ENCODE peak calls at places on chromosome 22, in four cellular contexts. F is AG10803; T is lower leg skin; J is CD8-positive, alpha-beta memory T cell. Y is an unnamed sample.

GRCh38 chr22:16387088-16387487 is 205.5 kb downstream of the CCT8L2 start:
- DNase-seq in F (no peak), T (no peak), J (no peak), Y (no peak)

GRCh38 chr22:49483946-49484345 is 343.7 kb downstream of the BRD1 start:
- DNase-seq in F (no peak), T (no peak), J (no peak), Y (no peak)

GRCh38 chr22:24247011-24247507 is 2.2 kb upstream of the GGT5 start:
- DNase-seq in F (no peak), T (no peak), J (no peak), Y (no peak)

GRCh38 chr22:48489551-48490512 is 1337.8 kb downstream of the BRD1 start:
- DNase-seq in F (peak), T (no peak), J (peak), Y (no peak)

GRCh38 chr22:41598891-41599635 is 9.4 kb upstream of the PMM1 start:
- DNase-seq in F (no peak), T (no peak), J (no peak), Y (no peak)

GRCh38 chr22:29635734-29636357 is 32.4 kb downstream of the NF2 start:
- DNase-seq in F (peak), T (no peak), J (no peak), Y (peak)

GRCh38 chr22:25221790-25222189 is 2.4 kb downstream of the CRYBB2 start:
- DNase-seq in F (no peak), T (no peak), J (no peak), Y (no peak)

GRCh38 chr22:49602481-49602880 is 225.2 kb downstream of the BRD1 start:
- DNase-seq in F (no peak), T (no peak), J (no peak), Y (no peak)

GRCh38 chr22:20571531-20572007 is 64.2 kb downstream of the MED15 start:
- DNase-seq in F (peak), T (no peak), J (peak), Y (peak)

GRCh38 chr22:38989461-38989860 is 7.3 kb downstream of the APOBEC3B start:
- DNase-seq in F (no peak), T (no peak), J (no peak), Y (no peak)

GRCh38 chr22:50621948-50622722 is 5.8 kb downstream of the ARSA start:
- DNase-seq in F (no peak), T (no peak), J (peak), Y (no peak)

GRCh38 chr22:32839776-32840571 is 38.5 kb downstream of the TIMP3 start:
- DNase-seq in F (no peak), T (no peak), J (no peak), Y (no peak)

GRCh38 chr22:44446483-44446882 is 51.5 kb downstream of the RTL6 start:
- DNase-seq in F (no peak), T (no peak), J (no peak), Y (no peak)

GRCh38 chr22:45263790-45264269 is 20.9 kb upstream of the UPK3A start:
- DNase-seq in F (peak), T (peak), J (no peak), Y (no peak)

GRCh38 chr22:17114173-17114957 is 6.8 kb downstream of the TMEM121B start:
- DNase-seq in F (no peak), T (no peak), J (peak), Y (no peak)

GRCh38 chr22:41256254-41256897 is 15.6 kb upstream of the CHADL start:
- DNase-seq in F (peak), T (peak), J (no peak), Y (no peak)

GRCh38 chr22:40588726-40589125 is 47.8 kb downstream of the MRTFA start:
- DNase-seq in F (peak), T (no peak), J (no peak), Y (no peak)

GRCh38 chr22:39446239-39446721 is 10.5 kb upstream of the MGAT3 start:
- DNase-seq in F (no peak), T (no peak), J (peak), Y (no peak)

GRCh38 chr22:28951969-28952521 is 68.7 kb downstream of the ZNRF3 start:
- DNase-seq in F (peak), T (no peak), J (no peak), Y (no peak)

GRCh38 chr22:20430641-20431519 is 6.7 kb downstream of the SCARF2 start:
- DNase-seq in F (peak), T (no peak), J (peak), Y (peak)

GRCh38 chr22:41589260-41589600 is 410 bp downstream of the PMM1 start:
- DNase-seq in F (peak), T (peak), J (peak), Y (no peak)

GRCh38 chr22:22533417-22533816 is 13.3 kb upstream of the ZNF280A start:
- DNase-seq in F (no peak), T (no peak), J (no peak), Y (no peak)

GRCh38 chr22:45155050-45155840 is 8.5 kb upstream of the NUP50 start:
- DNase-seq in F (peak), T (no peak), J (no peak), Y (no peak)

GRCh38 chr22:25120761-25121212 is 78.9 kb upstream of the CRYBB3 start:
- DNase-seq in F (no peak), T (no peak), J (no peak), Y (no peak)

GRCh38 chr22:35784633-35785032 is 67.0 kb downstream of the APOL5 start:
- DNase-seq in F (no peak), T (no peak), J (no peak), Y (no peak)

GRCh38 chr22:28980326-28980725 is 81.3 kb downstream of the C22orf31 start:
- DNase-seq in F (peak), T (no peak), J (no peak), Y (no peak)

GRCh38 chr22:29156507-29156906 is 49.2 kb upstream of the EMID1 start:
- DNase-seq in F (peak), T (no peak), J (no peak), Y (no peak)

GRCh38 chr22:50169774-50170341 is 673 bp upstream of the PANX2 start:
- DNase-seq in F (no peak), T (no peak), J (peak), Y (no peak)

GRCh38 chr22:22893891-22894739 is 6.5 kb downstream of the IGLL5 start:
- DNase-seq in F (no peak), T (no peak), J (no peak), Y (no peak)

GRCh38 chr22:50114221-50114981 is 24.6 kb downstream of the MOV10L1 start:
- DNase-seq in F (peak), T (no peak), J (no peak), Y (no peak)

GRCh38 chr22:21108379-21109115 is 62.8 kb downstream of the LRRC74B start:
- DNase-seq in F (no peak), T (no peak), J (no peak), Y (no peak)

GRCh38 chr22:28907311-28908008 is 24.1 kb downstream of the ZNRF3 start:
- DNase-seq in F (no peak), T (no peak), J (no peak), Y (no peak)

GRCh38 chr22:21707677-21708076 is 27.9 kb downstream of the YPEL1 start:
- DNase-seq in F (no peak), T (no peak), J (no peak), Y (no peak)

GRCh38 chr22:45290410-45290936 is 5.7 kb downstream of the UPK3A start:
- DNase-seq in F (peak), T (peak), J (peak), Y (no peak)

DNA sequence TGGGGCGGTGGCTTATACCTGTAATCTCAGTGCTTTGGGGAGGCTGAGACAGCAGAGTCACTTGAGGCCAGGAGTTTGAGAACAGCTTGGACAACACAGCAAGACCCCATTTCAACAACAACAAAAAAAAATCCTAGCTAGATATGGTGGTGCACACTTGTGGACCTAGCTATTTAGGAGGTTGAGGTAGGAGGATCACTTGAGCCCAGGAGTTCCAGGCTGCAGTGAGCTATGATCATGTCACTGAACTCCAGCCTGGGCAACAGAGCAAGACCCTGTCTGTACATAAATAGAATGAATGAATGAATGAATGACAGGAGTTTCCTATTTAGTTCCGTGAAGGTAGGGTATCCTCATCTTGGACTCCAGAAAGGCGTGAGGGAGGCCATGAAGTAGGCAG is 107.0 kb downstream of the OSBP2 start:
- DNase-seq in F (no peak), T (no peak), J (no peak), Y (no peak)
- H3K4me3 ChIP-seq in F (no peak), T (no peak), J (no peak), Y (no peak)

GRCh38 chr22:18970948-18971315 is 34.8 kb upstream of the PRODH start:
- DNase-seq in F (no peak), T (no peak), J (no peak), Y (no peak)
- H3K4me3 ChIP-seq in F (no peak), T (peak), J (no peak), Y (no peak)

GRCh38 chr22:42799462-42800405 is 57.3 kb downstream of the ARFGAP3 start:
- DNase-seq in F (no peak), T (no peak), J (no peak), Y (no peak)

GRCh38 chr22:42801537-42802165 is 55.4 kb downstream of the ARFGAP3 start:
- DNase-seq in F (no peak), T (no peak), J (no peak), Y (no peak)

GRCh38 chr22:42797021-42797420 is 60.1 kb downstream of the ARFGAP3 start:
- DNase-seq in F (no peak), T (peak), J (no peak), Y (no peak)

GRCh38 chr22:42800731-42801536 is 56.1 kb downstream of the ARFGAP3 start:
- DNase-seq in F (no peak), T (no peak), J (no peak), Y (no peak)

DNA sequence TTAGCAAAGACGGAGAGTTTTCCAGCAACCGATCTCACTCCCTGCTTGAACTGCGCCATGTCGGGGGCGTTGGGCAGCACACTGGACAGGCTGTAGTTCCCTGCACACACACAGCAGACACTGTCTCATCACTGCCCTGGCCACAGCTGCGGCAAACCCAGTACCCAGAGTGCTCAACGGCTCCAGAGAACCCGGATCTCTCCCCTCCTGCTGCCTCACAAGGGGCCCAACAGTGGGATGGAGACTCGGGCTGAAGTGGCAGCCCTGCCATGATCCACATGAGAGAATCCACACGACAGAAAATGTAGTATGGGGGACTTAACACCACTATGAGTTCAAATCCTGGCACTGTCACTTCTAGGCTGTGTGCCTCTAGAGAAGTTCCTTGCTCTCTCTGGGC is 58.0 kb downstream of the ARFGAP3 start:
- DNase-seq in F (no peak), T (no peak), J (no peak), Y (no peak)
- H3K4me3 ChIP-seq in F (no peak), T (no peak), J (no peak), Y (no peak)

GRCh38 chr22:37284126-37284806 is 2.0 kb downstream of the CYTH4 start:
- DNase-seq in F (no peak), T (no peak), J (no peak), Y (no peak)
- H3K4me3 ChIP-seq in F (no peak), T (no peak), J (peak), Y (peak)

DNA sequence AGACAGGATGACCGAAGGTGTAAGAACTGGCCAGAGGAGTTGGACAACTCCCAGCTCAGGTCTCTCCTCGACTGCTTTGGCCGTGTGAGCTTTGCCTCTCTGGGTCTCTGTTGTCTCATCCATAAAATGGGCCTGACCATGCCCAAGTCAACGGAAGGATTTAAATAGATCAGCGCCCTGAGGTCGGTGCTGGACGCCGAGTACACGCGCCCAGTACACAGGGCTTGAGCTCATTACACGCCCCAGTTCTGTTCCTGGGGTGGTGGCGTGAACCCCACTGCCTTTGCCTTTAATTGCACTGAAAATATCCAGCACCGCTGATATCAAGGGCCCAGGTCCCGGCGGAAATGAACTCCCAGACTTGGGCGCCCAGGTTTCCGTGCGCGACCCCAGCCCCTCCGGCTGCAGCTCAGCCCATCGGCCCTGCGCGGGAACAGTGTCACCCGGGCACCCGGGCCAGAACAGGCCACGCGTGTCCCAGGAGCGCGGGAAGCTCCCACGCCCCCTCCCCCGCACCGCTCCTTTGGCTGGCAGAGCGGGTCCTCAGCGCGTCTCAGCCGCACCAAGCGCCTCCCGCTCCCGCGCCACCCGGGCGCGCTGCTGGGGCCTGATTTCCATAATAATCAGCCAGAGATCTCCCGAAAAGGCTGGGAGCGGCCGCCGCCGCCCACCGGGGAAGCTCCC is 42.2 kb downstream of the CYTH4 start:
- DNase-seq in F (no peak), T (no peak), J (no peak), Y (no peak)
- H3K4me3 ChIP-seq in F (no peak), T (no peak), J (no peak), Y (no peak)

GRCh38 chr22:46738961-46739870 is 1.2 kb upstream of the CERK start:
- DNase-seq in F (peak), T (peak), J (no peak), Y (peak)

GRCh38 chr22:46740910-46741785 is 3.1 kb upstream of the CERK start:
- DNase-seq in F (no peak), T (no peak), J (peak), Y (no peak)

GRCh38 chr22:46744581-46744980 is 6.5 kb upstream of the CERK start:
- DNase-seq in F (no peak), T (no peak), J (no peak), Y (no peak)

GRCh38 chr22:46742576-46743221 is 4.6 kb upstream of the CERK start:
- DNase-seq in F (no peak), T (no peak), J (peak), Y (no peak)

GRCh38 chr22:46741974-46742519 is 4.0 kb upstream of the CERK start:
- DNase-seq in F (no peak), T (no peak), J (peak), Y (no peak)
- H3K4me3 ChIP-seq in F (no peak), T (no peak), J (no peak), Y (no peak)

GRCh38 chr22:26674211-26675190 is 17.1 kb downstream of the MIAT start:
- DNase-seq in F (no peak), T (no peak), J (no peak), Y (peak)
- H3K4me3 ChIP-seq in F (peak), T (no peak), J (peak), Y (peak)

DNA sequence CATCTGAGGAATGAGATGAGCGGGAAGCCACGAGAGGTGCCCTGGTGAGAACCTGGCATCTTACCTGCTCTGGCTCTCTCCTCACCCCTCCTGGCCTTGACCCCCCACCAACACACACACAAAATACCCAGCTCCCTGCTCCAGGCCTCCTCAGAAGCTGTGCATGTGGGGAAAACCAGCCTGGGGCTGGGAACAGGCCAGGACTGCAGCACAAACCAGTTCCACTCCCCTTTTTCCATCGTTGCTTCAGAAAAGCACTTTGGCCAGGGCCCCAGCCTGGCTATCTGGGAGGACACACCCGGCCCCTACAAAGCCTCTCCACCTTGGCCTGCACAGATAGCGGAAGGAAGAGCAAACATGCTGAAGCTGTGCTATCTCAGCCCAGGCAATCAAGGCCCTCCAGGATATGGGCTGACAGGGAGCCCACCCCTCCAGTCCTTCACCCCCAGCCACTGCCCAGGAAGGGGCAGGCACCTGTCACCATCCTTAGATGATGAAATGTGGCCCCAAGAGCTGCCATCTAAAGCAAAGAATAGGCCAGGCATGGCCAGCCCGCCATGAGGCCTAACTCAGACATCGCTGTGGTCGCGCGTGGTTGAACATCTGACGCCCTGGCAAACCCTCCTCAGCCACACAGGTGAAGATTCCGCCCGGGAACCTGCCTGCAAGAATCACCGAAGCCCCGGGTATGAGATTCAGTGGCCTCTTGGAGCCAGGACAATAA is 35.4 kb downstream of the PISD start:
- DNase-seq in F (no peak), T (no peak), J (no peak), Y (no peak)
- H3K4me3 ChIP-seq in F (no peak), T (no peak), J (no peak), Y (no peak)